ENCODE peak calls at places on chromosome 9, in seven cellular contexts. J, C, T, A, X, F and Q are unnamed samples.

GRCh38 chr9:133715866-133716563 is 22.1 kb downstream of the SARDH start:
- DNase-seq in J (peak; percentile 78), F (no peak), C (peak; percentile 3), A (no peak), T (peak; percentile 39), X (no peak), Q (peak; percentile 88)

GRCh38 chr9:2267171-2267740 is 252.1 kb downstream of the SMARCA2 start:
- DNase-seq in T (no peak), F (no peak), X (no peak), C (no peak), A (no peak), J (no peak), Q (no peak)

GRCh38 chr9:19552282-19552681 is 143.5 kb downstream of the ACER2 start:
- DNase-seq in C (no peak), F (no peak), T (no peak), A (no peak), J (no peak), X (no peak), Q (no peak)

GRCh38 chr9:89166871-89167270 is 11.7 kb downstream of the SHC3 start:
- DNase-seq in J (no peak), T (no peak), A (no peak), X (no peak), C (no peak), F (no peak), Q (no peak)

GRCh38 chr9:25681270-25681669 is 3.0 kb upstream of the TUSC1 start:
- DNase-seq in T (no peak), J (peak; percentile 80), C (no peak), X (no peak), F (no peak), A (no peak), Q (no peak)

GRCh38 chr9:88660611-88661010 is 125.6 kb downstream of the NXNL2 start:
- DNase-seq in C (no peak), A (no peak), T (peak; percentile 12), X (no peak), J (peak; percentile 39), F (no peak), Q (peak; percentile 14)

GRCh38 chr9:135926402-135927194 is 19.3 kb upstream of the CAMSAP1 start:
- DNase-seq in J (peak; percentile 99), T (no peak), A (no peak), F (no peak), X (no peak), C (no peak), Q (no peak)

GRCh38 chr9:137614631-137615386 is 4.0 kb upstream of the EHMT1 start:
- DNase-seq in C (no peak), F (no peak), X (no peak), J (no peak), T (no peak), A (no peak), Q (no peak)

GRCh38 chr9:12695474-12695873 is 2.3 kb downstream of the TYRP1 start:
- DNase-seq in T (no peak), F (no peak), J (no peak), X (no peak), A (no peak), C (no peak), Q (no peak)

GRCh38 chr9:25857167-25857566 is 178.9 kb upstream of the TUSC1 start:
- DNase-seq in A (no peak), F (no peak), C (no peak), J (peak; percentile 1), T (no peak), X (no peak), Q (no peak)

GRCh38 chr9:16241231-16241630 is 629.2 kb downstream of the BNC2 start:
- DNase-seq in J (peak; percentile 25), F (no peak), C (no peak), A (no peak), X (no peak), T (no peak), Q (no peak)

GRCh38 chr9:87525546-87526303 is 28.1 kb downstream of the DAPK1 start:
- DNase-seq in F (no peak), C (no peak), A (no peak), J (no peak), T (no peak), X (no peak), Q (no peak)

GRCh38 chr9:4167728-4168127 is 132.1 kb downstream of the GLIS3 start:
- DNase-seq in F (no peak), X (no peak), J (no peak), C (no peak), A (no peak), T (no peak), Q (no peak)

GRCh38 chr9:132268725-132269352 is 85.9 kb downstream of the SETX start:
- DNase-seq in F (peak; percentile 41), C (peak; percentile 64), J (peak; percentile 76), T (peak; percentile 47), X (peak; percentile 35), A (peak; percentile 66), Q (peak; percentile 66)

GRCh38 chr9:120720404-120720803 is 6.1 kb upstream of the MEGF9 start:
- DNase-seq in J (no peak), X (no peak), F (no peak), A (no peak), C (no peak), T (no peak), Q (no peak)

GRCh38 chr9:5799314-5799713 is 33.6 kb downstream of the ERMP1 start:
- DNase-seq in X (no peak), F (no peak), J (peak; percentile 46), T (peak; percentile 14), C (peak; percentile 16), A (no peak), Q (peak; percentile 28)

GRCh38 chr9:125603478-125604021 is 103.5 kb downstream of the MAPKAP1 start:
- DNase-seq in X (no peak), A (no peak), C (no peak), J (no peak), F (no peak), T (no peak), Q (no peak)

GRCh38 chr9:15219511-15219910 is 87.5 kb downstream of the TTC39B start:
- DNase-seq in J (no peak), F (no peak), T (no peak), C (no peak), X (no peak), A (no peak), Q (no peak)

GRCh38 chr9:110599468-110599867 is 19.9 kb upstream of the SVEP1 start:
- DNase-seq in T (no peak), J (no peak), A (no peak), F (no peak), C (no peak), X (no peak), Q (peak; percentile 86)

GRCh38 chr9:9950813-9951212 is 662.0 kb downstream of the PTPRD start:
- DNase-seq in J (peak; percentile 27), X (no peak), F (no peak), A (no peak), T (no peak), C (no peak), Q (no peak)

GRCh38 chr9:37324691-37325490 is 97.6 kb upstream of the GRHPR start:
- DNase-seq in T (peak; percentile 90), X (no peak), F (no peak), A (no peak), C (no peak), J (no peak), Q (no peak)

GRCh38 chr9:94860678-94861588 is 134.4 kb downstream of the AOPEP start:
- DNase-seq in T (no peak), X (no peak), J (peak; percentile 40), C (no peak), F (peak; percentile 82), A (peak; percentile 40), Q (peak; percentile 99)

GRCh38 chr9:16154570-16155078 is 601.8 kb downstream of the CCDC171 start:
- DNase-seq in X (no peak), F (no peak), A (no peak), C (peak; percentile 72), T (no peak), J (no peak), Q (no peak)

GRCh38 chr9:114757984-114758383 is 47.9 kb downstream of the TNFSF15 start:
- DNase-seq in C (no peak), F (no peak), A (no peak), X (no peak), T (no peak), J (no peak), Q (no peak)

GRCh38 chr9:83327750-83328622 is 210.2 kb downstream of the FRMD3 start:
- DNase-seq in T (peak; percentile 4), A (no peak), F (no peak), J (no peak), X (no peak), C (no peak), Q (no peak)